ENCODE peak calls at places on chromosomes 1 and 21, in five cellular contexts. O is astrocyte; S is CD8-positive, alpha-beta T cell; Q is A673; L is lower lobe of right lung. P is an unnamed sample.

GRCh38 chr1:24318988-24319863 is at the start of gene GRHL3:
- DNase-seq in O (peak; percentile 17), Q (no peak), S (peak; percentile 38), L (peak; percentile 67), P (no peak)

GRCh38 chr1:207810173-207810572 is 58.3 kb downstream of the CD46 start:
- DNase-seq in Q (no peak), O (peak; percentile 65), S (no peak), L (no peak), P (no peak)

GRCh38 chr1:28421744-28422143 is 52.2 kb downstream of the PHACTR4 start:
- DNase-seq in L (no peak), O (no peak), Q (no peak), S (no peak), P (no peak)

GRCh38 chr1:117821382-117821755 is 108.1 kb downstream of the GDAP2 start:
- DNase-seq in Q (no peak), S (no peak), O (no peak), L (no peak), P (no peak)

GRCh38 chr1:16161717-16162116 is 5.8 kb upstream of the EPHA2 start:
- DNase-seq in L (no peak), S (no peak), O (no peak), Q (no peak), P (no peak)

GRCh38 chr1:175824079-175824478 is 80.7 kb upstream of the TNR start:
- DNase-seq in O (no peak), S (no peak), L (no peak), Q (peak; percentile 31), P (no peak)

GRCh38 chr1:35718492-35719336 is at the start of gene C1orf216:
- DNase-seq in L (peak; percentile 74), S (peak; percentile 75), O (peak; percentile 67), Q (peak; percentile 81), P (peak; percentile 88)

GRCh38 chr1:204627436-204627835 is 58.1 kb downstream of the LRRN2 start:
- DNase-seq in O (no peak), S (no peak), L (no peak), Q (no peak), P (no peak)

GRCh38 chr1:10267319-10267718 is 56.9 kb downstream of the KIF1B start:
- DNase-seq in S (no peak), O (peak; percentile 69), L (no peak), Q (no peak), P (no peak)

GRCh38 chr1:219699870-219700269 is 87.0 kb upstream of the ZC3H11B start:
- DNase-seq in S (no peak), O (peak; percentile 98), Q (no peak), L (no peak), P (no peak)

GRCh38 chr1:171707583-171707982 is 34.3 kb downstream of the VAMP4 start:
- DNase-seq in S (no peak), Q (no peak), L (no peak), O (no peak), P (no peak)

GRCh38 chr1:98072047-98072446 is 151.2 kb upstream of the DPYD start:
- DNase-seq in Q (no peak), O (no peak), S (no peak), L (no peak), P (no peak)

GRCh38 chr21:33682992-33683627 is 40.8 kb downstream of the ITSN1 start:
- DNase-seq in L (no peak), S (no peak), O (peak; percentile 99), Q (peak; percentile 65), P (no peak)

GRCh38 chr1:32997381-32997891 is 32.8 kb upstream of the RNF19B start:
- DNase-seq in L (no peak), S (no peak), Q (no peak), O (peak; percentile 94), P (no peak)

GRCh38 chr1:198117267-198117666 is 39.5 kb upstream of the NEK7 start:
- DNase-seq in L (no peak), Q (no peak), O (no peak), S (no peak), P (no peak)

GRCh38 chr1:157965584-157965983 is 27.9 kb upstream of the KIRREL1 start:
- DNase-seq in Q (peak; percentile 69), S (no peak), L (no peak), O (no peak), P (no peak)

GRCh38 chr1:170149971-170150370 is 4.2 kb downstream of the NTMT2 start:
- DNase-seq in O (no peak), S (no peak), Q (no peak), L (no peak), P (no peak)

GRCh38 chr1:233304489-233305102 is 9.1 kb upstream of the PCNX2 start:
- DNase-seq in Q (peak; percentile 51), S (no peak), L (no peak), O (no peak), P (no peak)

GRCh38 chr1:236686815-236687160 is 489 bp downstream of the ACTN2 start:
- DNase-seq in Q (no peak), O (no peak), L (no peak), S (no peak), P (no peak)

GRCh38 chr1:15836772-15837669 is 10.5 kb upstream of the SPEN start:
- DNase-seq in O (no peak), L (peak; percentile 87), S (peak; percentile 75), Q (no peak), P (peak; percentile 91)

GRCh38 chr21:31520506-31521163 is 138.9 kb upstream of the SOD1 start:
- DNase-seq in O (peak; percentile 77), Q (no peak), L (no peak), S (no peak), P (no peak)

GRCh38 chr1:19435181-19435580 is 50.2 kb downstream of the CAPZB start:
- DNase-seq in L (no peak), Q (peak; percentile 64), O (peak; percentile 49), S (no peak), P (no peak)

GRCh38 chr1:232248276-232248803 is 381.6 kb downstream of the SIPA1L2 start:
- DNase-seq in L (no peak), O (no peak), Q (peak; percentile 54), S (no peak), P (no peak)

GRCh38 chr21:33189237-33189636 is 40.5 kb upstream of the IFNAR2 start:
- DNase-seq in S (no peak), Q (no peak), O (no peak), L (no peak), P (no peak)

GRCh38 chr1:46522184-46522968 is 29.1 kb downstream of the KNCN start:
- DNase-seq in L (peak; percentile 79), S (no peak), O (peak; percentile 71), Q (peak; percentile 98), P (peak; percentile 51)

GRCh38 chr21:36756527-36756926 is 57.6 kb downstream of the SIM2 start:
- DNase-seq in O (peak; percentile 45), Q (no peak), L (no peak), S (no peak), P (no peak)

GRCh38 chr1:18234790-18235242 is 127.2 kb downstream of the IGSF21 start:
- DNase-seq in Q (peak; percentile 84), O (no peak), S (no peak), L (no peak), P (no peak)

GRCh38 chr1:87523466-87523865 is 194.8 kb downstream of the LMO4 start:
- DNase-seq in S (no peak), Q (no peak), L (no peak), O (peak; percentile 20), P (no peak)
- H3K27ac ChIP-seq in S (no peak overlapping the region), Q (no peak overlapping the region), L (no peak overlapping the region), O (no peak overlapping the region), P (no peak overlapping the region)

DNA sequence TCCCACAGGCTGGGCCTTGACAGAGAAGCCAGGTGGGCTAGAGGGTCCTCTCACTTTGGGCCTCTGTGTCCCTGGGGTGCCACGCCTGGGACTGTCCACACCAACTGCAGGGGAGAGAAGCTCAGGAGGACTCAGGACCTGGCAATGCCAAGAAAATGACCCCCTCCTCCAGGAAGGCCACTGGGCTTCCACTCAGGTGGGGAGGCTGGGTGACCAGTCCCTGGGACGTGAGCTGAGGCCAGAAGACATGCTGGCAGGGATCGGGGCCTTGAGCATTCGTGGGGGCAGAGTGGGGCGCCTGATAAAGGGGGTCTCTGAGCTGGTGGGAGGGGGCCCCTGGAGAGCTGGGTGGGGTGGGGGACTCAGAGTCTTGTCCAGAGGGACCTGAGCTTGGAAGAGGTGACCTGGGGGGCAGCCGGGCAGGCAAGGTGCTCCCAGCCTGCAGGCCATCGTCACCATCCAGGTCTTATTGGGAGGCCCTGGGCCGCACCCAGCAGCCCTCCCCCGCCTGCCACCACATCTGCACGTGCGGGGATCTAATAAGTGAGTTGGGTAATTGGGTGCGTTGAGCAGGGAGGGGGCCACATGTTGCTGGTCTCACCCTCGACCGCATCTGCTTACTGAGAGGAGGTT is 15.2 kb upstream of the COL6A2 start:
- DNase-seq in Q (no peak), S (no peak), O (no peak), L (no peak), P (peak; percentile 59)
- H3K27ac ChIP-seq in Q (no peak overlapping the region), S (no peak overlapping the region), O (no peak overlapping the region), L (no peak overlapping the region), P (no peak overlapping the region)

GRCh38 chr1:26723013-26723991 is 27.5 kb downstream of the ARID1A start:
- DNase-seq in L (peak; percentile 78), O (peak; percentile 99), Q (peak; percentile 99), S (peak; percentile 54), P (peak; percentile 86)

GRCh38 chr1:26726784-26727183 is 31.0 kb downstream of the ARID1A start:
- DNase-seq in L (no peak), O (no peak), S (no peak), Q (no peak), P (no peak)

GRCh38 chr1:26721669-26722355 is 26.0 kb downstream of the ARID1A start:
- DNase-seq in S (no peak), Q (no peak), L (no peak), O (no peak), P (no peak)

GRCh38 chr1:26724938-26725337 is 29.1 kb downstream of the ARID1A start:
- DNase-seq in S (no peak), L (no peak), O (peak; percentile 31), Q (peak; percentile 26), P (no peak)

GRCh38 chr1:26724118-26724517 is 28.3 kb downstream of the ARID1A start:
- DNase-seq in S (no peak), L (no peak), Q (no peak), O (no peak), P (no peak)
- H3K27ac ChIP-seq in S (no peak overlapping the region), L (peak overlapping the region; percentile 8), Q (peak overlapping the region; percentile 70), O (peak overlapping the region; percentile 25), P (peak overlapping the region; percentile 79)

DNA sequence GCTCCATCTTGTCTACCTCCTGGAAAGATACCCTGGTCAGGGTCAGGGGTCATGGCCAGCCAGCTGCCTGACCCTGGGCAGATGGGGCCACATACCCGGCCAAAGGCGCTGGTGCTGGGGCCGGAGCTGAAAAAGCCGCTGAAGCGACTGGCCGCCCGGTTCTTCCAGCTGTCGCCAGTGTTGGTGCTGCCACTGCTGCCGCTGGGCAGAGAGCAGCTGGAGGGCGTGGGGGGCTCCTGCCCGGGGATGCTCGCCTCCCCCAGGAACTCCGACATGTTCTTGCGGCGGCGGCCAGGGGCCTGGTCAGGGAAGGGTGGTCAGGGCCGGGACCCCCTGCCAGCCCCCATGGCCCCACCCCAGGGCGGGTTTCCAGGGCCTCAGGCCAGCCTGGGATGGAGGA is 7.2 kb upstream of the TNFRSF25 start:
- DNase-seq in Q (no peak), O (no peak), L (no peak), S (no peak), P (no peak)
- H3K27ac ChIP-seq in Q (no peak overlapping the region), O (no peak overlapping the region), L (no peak overlapping the region), S (no peak overlapping the region), P (no peak overlapping the region)

GRCh38 chr1:111154021-111154999 is 14.3 kb downstream of the CEPT1 start:
- DNase-seq in S (no peak), L (no peak), Q (no peak), O (no peak), P (no peak)
- H3K27ac ChIP-seq in S (no peak overlapping the region), L (no peak overlapping the region), Q (no peak overlapping the region), O (no peak overlapping the region), P (no peak overlapping the region)

P was measured in spleen.